ENCODE peak calls at places on chromosomes 11 and 22, in four cellular contexts. One of them, this sample, is unnamed.

GRCh38 chr22:37082251-37082650 is 27.3 kb downstream of the TMPRSS6 start:
- DNase-seq in stimulated activated CD8-positive, alpha-beta memory T cell treated with anti-CD3 and anti-CD28 coated beads, Interleukin-4, amount 100 ng/mL, for 48 hours: peak; percentile 74
- DNase-seq in EL: no peak
- DNase-seq in NCI-H460: no peak
- DNase-seq in this sample: no peak

GRCh38 chr11:95256204-95256819 is 25.3 kb upstream of the SESN3 start:
- DNase-seq in EL: no peak
- DNase-seq in stimulated activated CD8-positive, alpha-beta memory T cell treated with anti-CD3 and anti-CD28 coated beads, Interleukin-4, amount 100 ng/mL, for 48 hours: no peak
- DNase-seq in NCI-H460: no peak
- DNase-seq in this sample: no peak

GRCh38 chr11:62315416-62315815 is 16.5 kb upstream of the SCGB1D4 start:
- DNase-seq in EL: no peak
- DNase-seq in stimulated activated CD8-positive, alpha-beta memory T cell treated with anti-CD3 and anti-CD28 coated beads, Interleukin-4, amount 100 ng/mL, for 48 hours: no peak
- DNase-seq in NCI-H460: no peak
- DNase-seq in this sample: no peak

GRCh38 chr11:8873966-8874365 is 37.0 kb upstream of the AKIP1 start:
- DNase-seq in EL: no peak
- DNase-seq in stimulated activated CD8-positive, alpha-beta memory T cell treated with anti-CD3 and anti-CD28 coated beads, Interleukin-4, amount 100 ng/mL, for 48 hours: no peak
- DNase-seq in NCI-H460: no peak
- DNase-seq in this sample: no peak

GRCh38 chr22:21632237-21632895 is at the start of gene CCDC116:
- DNase-seq in NCI-H460: no peak
- DNase-seq in stimulated activated CD8-positive, alpha-beta memory T cell treated with anti-CD3 and anti-CD28 coated beads, Interleukin-4, amount 100 ng/mL, for 48 hours: peak; percentile 83
- DNase-seq in EL: no peak
- DNase-seq in this sample: peak; percentile 85

GRCh38 chr11:1549355-1550330 is 22.4 kb downstream of the DUSP8 start:
- DNase-seq in NCI-H460: no peak
- DNase-seq in stimulated activated CD8-positive, alpha-beta memory T cell treated with anti-CD3 and anti-CD28 coated beads, Interleukin-4, amount 100 ng/mL, for 48 hours: no peak
- DNase-seq in EL: no peak
- DNase-seq in this sample: no peak

GRCh38 chr22:41288245-41288946 is 2.4 kb upstream of the RANGAP1 start:
- DNase-seq in NCI-H460: peak; percentile 56
- DNase-seq in EL: peak; percentile 90
- DNase-seq in stimulated activated CD8-positive, alpha-beta memory T cell treated with anti-CD3 and anti-CD28 coated beads, Interleukin-4, amount 100 ng/mL, for 48 hours: no peak
- DNase-seq in this sample: no peak

GRCh38 chr11:10606536-10607208 is 38.2 kb upstream of the LYVE1 start:
- DNase-seq in EL: peak; percentile 44
- DNase-seq in stimulated activated CD8-positive, alpha-beta memory T cell treated with anti-CD3 and anti-CD28 coated beads, Interleukin-4, amount 100 ng/mL, for 48 hours: no peak
- DNase-seq in NCI-H460: no peak
- DNase-seq in this sample: no peak

GRCh38 chr22:28883917-28884753 is 763 bp downstream of the ZNRF3 start:
- DNase-seq in NCI-H460: no peak
- DNase-seq in EL: peak; percentile 35
- DNase-seq in stimulated activated CD8-positive, alpha-beta memory T cell treated with anti-CD3 and anti-CD28 coated beads, Interleukin-4, amount 100 ng/mL, for 48 hours: peak; percentile 40
- DNase-seq in this sample: no peak

GRCh38 chr11:68273056-68273738 is 1.4 kb upstream of the C11orf24 start:
- DNase-seq in stimulated activated CD8-positive, alpha-beta memory T cell treated with anti-CD3 and anti-CD28 coated beads, Interleukin-4, amount 100 ng/mL, for 48 hours: no peak
- DNase-seq in NCI-H460: no peak
- DNase-seq in EL: no peak
- DNase-seq in this sample: no peak

GRCh38 chr22:37601540-37602442 is 6.8 kb upstream of the GGA1 start:
- DNase-seq in stimulated activated CD8-positive, alpha-beta memory T cell treated with anti-CD3 and anti-CD28 coated beads, Interleukin-4, amount 100 ng/mL, for 48 hours: no peak
- DNase-seq in EL: peak; percentile 69
- DNase-seq in NCI-H460: peak; percentile 18
- DNase-seq in this sample: peak; percentile 56

GRCh38 chr11:78149646-78150045 is 10.2 kb upstream of the ALG8 start:
- DNase-seq in stimulated activated CD8-positive, alpha-beta memory T cell treated with anti-CD3 and anti-CD28 coated beads, Interleukin-4, amount 100 ng/mL, for 48 hours: no peak
- DNase-seq in NCI-H460: peak; percentile 18
- DNase-seq in EL: peak; percentile 51
- DNase-seq in this sample: no peak

GRCh38 chr11:9459573-9460321 is 1.1 kb upstream of the ZNF143 start:
- DNase-seq in stimulated activated CD8-positive, alpha-beta memory T cell treated with anti-CD3 and anti-CD28 coated beads, Interleukin-4, amount 100 ng/mL, for 48 hours: peak; percentile 60
- DNase-seq in EL: peak; percentile 43
- DNase-seq in NCI-H460: peak; percentile 20
- DNase-seq in this sample: peak; percentile 39

GRCh38 chr22:40196628-40197027 is 18.9 kb downstream of the TNRC6B start:
- DNase-seq in stimulated activated CD8-positive, alpha-beta memory T cell treated with anti-CD3 and anti-CD28 coated beads, Interleukin-4, amount 100 ng/mL, for 48 hours: peak; percentile 47
- DNase-seq in NCI-H460: no peak
- DNase-seq in EL: peak; percentile 93
- DNase-seq in this sample: no peak

GRCh38 chr11:19419813-19420212 is 179.1 kb upstream of the E2F8 start:
- DNase-seq in EL: no peak
- DNase-seq in NCI-H460: peak; percentile 72
- DNase-seq in stimulated activated CD8-positive, alpha-beta memory T cell treated with anti-CD3 and anti-CD28 coated beads, Interleukin-4, amount 100 ng/mL, for 48 hours: no peak
- DNase-seq in this sample: no peak

GRCh38 chr22:24697141-24697540 is 77.4 kb downstream of the PIWIL3 start:
- DNase-seq in NCI-H460: no peak
- DNase-seq in EL: no peak
- DNase-seq in stimulated activated CD8-positive, alpha-beta memory T cell treated with anti-CD3 and anti-CD28 coated beads, Interleukin-4, amount 100 ng/mL, for 48 hours: no peak
- DNase-seq in this sample: no peak

GRCh38 chr11:40384991-40385390 is 1074.5 kb downstream of the LRRC4C start:
- DNase-seq in EL: peak; percentile 46
- DNase-seq in stimulated activated CD8-positive, alpha-beta memory T cell treated with anti-CD3 and anti-CD28 coated beads, Interleukin-4, amount 100 ng/mL, for 48 hours: no peak
- DNase-seq in NCI-H460: no peak
- DNase-seq in this sample: no peak

GRCh38 chr11:102385053-102385976 is 38.3 kb downstream of the BIRC2 start:
- DNase-seq in NCI-H460: no peak
- DNase-seq in EL: no peak
- DNase-seq in stimulated activated CD8-positive, alpha-beta memory T cell treated with anti-CD3 and anti-CD28 coated beads, Interleukin-4, amount 100 ng/mL, for 48 hours: no peak
- DNase-seq in this sample: no peak

GRCh38 chr11:2687782-2688191 is 12.0 kb downstream of the KCNQ1OT1 start:
- DNase-seq in stimulated activated CD8-positive, alpha-beta memory T cell treated with anti-CD3 and anti-CD28 coated beads, Interleukin-4, amount 100 ng/mL, for 48 hours: no peak
- DNase-seq in EL: no peak
- DNase-seq in NCI-H460: no peak
- DNase-seq in this sample: no peak

GRCh38 chr11:11946180-11946579 is 62.2 kb downstream of the DKK3 start:
- DNase-seq in EL: peak; percentile 77
- DNase-seq in NCI-H460: no peak
- DNase-seq in stimulated activated CD8-positive, alpha-beta memory T cell treated with anti-CD3 and anti-CD28 coated beads, Interleukin-4, amount 100 ng/mL, for 48 hours: no peak
- DNase-seq in this sample: no peak

GRCh38 chr22:19691721-19692341 is 22.5 kb upstream of the SEPTIN5 start:
- DNase-seq in EL: peak; percentile 41
- DNase-seq in NCI-H460: peak; percentile 65
- DNase-seq in stimulated activated CD8-positive, alpha-beta memory T cell treated with anti-CD3 and anti-CD28 coated beads, Interleukin-4, amount 100 ng/mL, for 48 hours: no peak
- DNase-seq in this sample: no peak

GRCh38 chr11:68206211-68206610 is 6.9 kb downstream of the KMT5B start:
- DNase-seq in EL: peak; percentile 60
- DNase-seq in NCI-H460: peak; percentile 57
- DNase-seq in stimulated activated CD8-positive, alpha-beta memory T cell treated with anti-CD3 and anti-CD28 coated beads, Interleukin-4, amount 100 ng/mL, for 48 hours: no peak
- DNase-seq in this sample: peak; percentile 35

GRCh38 chr11:84830372-84830771 is 796.8 kb downstream of the DLG2 start:
- DNase-seq in stimulated activated CD8-positive, alpha-beta memory T cell treated with anti-CD3 and anti-CD28 coated beads, Interleukin-4, amount 100 ng/mL, for 48 hours: no peak
- DNase-seq in NCI-H460: no peak
- DNase-seq in EL: no peak
- DNase-seq in this sample: no peak

GRCh38 chr22:42939941-42940653 is 74.9 kb downstream of the PACSIN2 start:
- DNase-seq in stimulated activated CD8-positive, alpha-beta memory T cell treated with anti-CD3 and anti-CD28 coated beads, Interleukin-4, amount 100 ng/mL, for 48 hours: no peak
- DNase-seq in EL: peak; percentile 82
- DNase-seq in NCI-H460: peak; percentile 21
- DNase-seq in this sample: no peak

GRCh38 chr11:33558097-33558496 is 142.5 kb downstream of the C11orf91 start:
- DNase-seq in NCI-H460: no peak
- DNase-seq in EL: no peak
- DNase-seq in stimulated activated CD8-positive, alpha-beta memory T cell treated with anti-CD3 and anti-CD28 coated beads, Interleukin-4, amount 100 ng/mL, for 48 hours: no peak
- DNase-seq in this sample: no peak

GRCh38 chr11:74443071-74443864 is 24.1 kb downstream of the KCNE3 start:
- DNase-seq in NCI-H460: no peak
- DNase-seq in EL: no peak
- DNase-seq in stimulated activated CD8-positive, alpha-beta memory T cell treated with anti-CD3 and anti-CD28 coated beads, Interleukin-4, amount 100 ng/mL, for 48 hours: no peak
- DNase-seq in this sample: peak; percentile 28

GRCh38 chr11:125214466-125215204 is 50.1 kb downstream of the PKNOX2 start:
- DNase-seq in stimulated activated CD8-positive, alpha-beta memory T cell treated with anti-CD3 and anti-CD28 coated beads, Interleukin-4, amount 100 ng/mL, for 48 hours: no peak
- DNase-seq in NCI-H460: no peak
- DNase-seq in EL: no peak
- DNase-seq in this sample: peak; percentile 78